ENCODE peak calls at places on chromosomes 7 and 10, in nine cellular contexts. One of them, this sample, is unnamed.

GRCh38 chr7:98913026-98913425 is 34.7 kb downstream of the TRRAP start:
- DNase-seq in upper lobe of right lung: no peak
- DNase-seq in transverse colon: no peak
- DNase-seq in aorta: no peak
- DNase-seq in hepatocyte: no peak
- DNase-seq in colonic mucosa: no peak
- DNase-seq in tibial nerve: no peak
- DNase-seq in Karpas-422: no peak
- DNase-seq in neuronal stem cell: no peak
- DNase-seq in this sample: no peak

GRCh38 chr7:12643001-12643400 is 44.4 kb upstream of the ARL4A start:
- DNase-seq in upper lobe of right lung: no peak
- DNase-seq in transverse colon: no peak
- DNase-seq in aorta: no peak
- DNase-seq in hepatocyte: no peak
- DNase-seq in colonic mucosa: no peak
- DNase-seq in tibial nerve: no peak
- DNase-seq in Karpas-422: no peak
- DNase-seq in neuronal stem cell: no peak
- DNase-seq in this sample: no peak

GRCh38 chr7:99312316-99313203 is 13.1 kb upstream of the ARPC1A start:
- DNase-seq in upper lobe of right lung: no peak
- DNase-seq in transverse colon: peak; percentile 80
- DNase-seq in aorta: peak; percentile 87
- DNase-seq in hepatocyte: peak; percentile 83
- DNase-seq in colonic mucosa: peak; percentile 87
- DNase-seq in tibial nerve: peak; percentile 71
- DNase-seq in Karpas-422: peak; percentile 92
- DNase-seq in neuronal stem cell: peak; percentile 67
- DNase-seq in this sample: peak; percentile 85

GRCh38 chr10:119268871-119269506 is 61.6 kb downstream of the GRK5 start:
- DNase-seq in upper lobe of right lung: peak; percentile 54
- DNase-seq in transverse colon: no peak
- DNase-seq in aorta: peak; percentile 38
- DNase-seq in hepatocyte: no peak
- DNase-seq in colonic mucosa: no peak
- DNase-seq in tibial nerve: no peak
- DNase-seq in Karpas-422: peak; percentile 81
- DNase-seq in neuronal stem cell: no peak
- DNase-seq in this sample: no peak

GRCh38 chr10:95363303-95363912 is 72.6 kb upstream of the PDLIM1 start:
- DNase-seq in upper lobe of right lung: no peak
- DNase-seq in transverse colon: peak; percentile 47
- DNase-seq in aorta: no peak
- DNase-seq in hepatocyte: peak; percentile 74
- DNase-seq in colonic mucosa: peak; percentile 70
- DNase-seq in tibial nerve: no peak
- DNase-seq in Karpas-422: peak; percentile 79
- DNase-seq in neuronal stem cell: peak; percentile 70
- DNase-seq in this sample: peak; percentile 60

GRCh38 chr7:79430391-79430790 is 23.1 kb downstream of the MAGI2 start:
- DNase-seq in upper lobe of right lung: no peak
- DNase-seq in transverse colon: no peak
- DNase-seq in aorta: no peak
- DNase-seq in hepatocyte: no peak
- DNase-seq in colonic mucosa: no peak
- DNase-seq in tibial nerve: no peak
- DNase-seq in Karpas-422: no peak
- DNase-seq in neuronal stem cell: no peak
- DNase-seq in this sample: no peak

GRCh38 chr10:21498416-21498815 is 27.1 kb downstream of the SKIDA1 start:
- DNase-seq in upper lobe of right lung: no peak
- DNase-seq in transverse colon: no peak
- DNase-seq in aorta: no peak
- DNase-seq in hepatocyte: no peak
- DNase-seq in colonic mucosa: no peak
- DNase-seq in tibial nerve: no peak
- DNase-seq in Karpas-422: no peak
- DNase-seq in neuronal stem cell: no peak
- DNase-seq in this sample: no peak

GRCh38 chr7:95916573-95917371 is 144.4 kb downstream of the DYNC1I1 start:
- DNase-seq in upper lobe of right lung: peak; percentile 81
- DNase-seq in transverse colon: peak; percentile 79
- DNase-seq in aorta: peak; percentile 92
- DNase-seq in hepatocyte: peak; percentile 86
- DNase-seq in colonic mucosa: peak; percentile 80
- DNase-seq in tibial nerve: peak; percentile 87
- DNase-seq in Karpas-422: peak; percentile 91
- DNase-seq in neuronal stem cell: peak; percentile 84
- DNase-seq in this sample: peak; percentile 95

GRCh38 chr7:75716992-75717626 is 21.6 kb downstream of the HIP1 start:
- DNase-seq in upper lobe of right lung: no peak
- DNase-seq in transverse colon: no peak
- DNase-seq in aorta: peak; percentile 34
- DNase-seq in hepatocyte: no peak
- DNase-seq in colonic mucosa: no peak
- DNase-seq in tibial nerve: no peak
- DNase-seq in Karpas-422: no peak
- DNase-seq in neuronal stem cell: no peak
- DNase-seq in this sample: no peak

GRCh38 chr7:33091641-33092191 is 17.5 kb downstream of the RP9 start:
- DNase-seq in upper lobe of right lung: no peak
- DNase-seq in transverse colon: no peak
- DNase-seq in aorta: no peak
- DNase-seq in hepatocyte: no peak
- DNase-seq in colonic mucosa: no peak
- DNase-seq in tibial nerve: no peak
- DNase-seq in Karpas-422: no peak
- DNase-seq in neuronal stem cell: no peak
- DNase-seq in this sample: no peak

GRCh38 chr7:21338728-21339164 is 89.1 kb upstream of the SP4 start:
- DNase-seq in upper lobe of right lung: no peak
- DNase-seq in transverse colon: no peak
- DNase-seq in aorta: no peak
- DNase-seq in hepatocyte: no peak
- DNase-seq in colonic mucosa: no peak
- DNase-seq in tibial nerve: no peak
- DNase-seq in Karpas-422: peak; percentile 29
- DNase-seq in neuronal stem cell: no peak
- DNase-seq in this sample: no peak

GRCh38 chr7:28685291-28685659 is 272.9 kb downstream of the TRIL start:
- DNase-seq in upper lobe of right lung: no peak
- DNase-seq in transverse colon: peak; percentile 21
- DNase-seq in aorta: no peak
- DNase-seq in hepatocyte: no peak
- DNase-seq in colonic mucosa: peak; percentile 31
- DNase-seq in tibial nerve: no peak
- DNase-seq in Karpas-422: no peak
- DNase-seq in neuronal stem cell: no peak
- DNase-seq in this sample: no peak
- H3K4me1 ChIP-seq in upper lobe of right lung: peaks cover 27% of the 10 kb centered on the region
- H3K4me1 ChIP-seq in transverse colon: peaks cover 29% of the 10 kb centered on the region
- H3K4me1 ChIP-seq in aorta: no peaks in the 10 kb centered on the region
- H3K4me1 ChIP-seq in hepatocyte: peaks cover 8% of the 10 kb centered on the region
- H3K4me1 ChIP-seq in colonic mucosa: no peaks in the 10 kb centered on the region
- H3K4me1 ChIP-seq in tibial nerve: peaks cover 7% of the 10 kb centered on the region
- H3K4me1 ChIP-seq in Karpas-422: peaks cover 24% of the 10 kb centered on the region
- H3K4me1 ChIP-seq in neuronal stem cell: peaks cover 20% of the 10 kb centered on the region
- H3K4me1 ChIP-seq in this sample: peaks cover 4% of the 10 kb centered on the region

DNA sequence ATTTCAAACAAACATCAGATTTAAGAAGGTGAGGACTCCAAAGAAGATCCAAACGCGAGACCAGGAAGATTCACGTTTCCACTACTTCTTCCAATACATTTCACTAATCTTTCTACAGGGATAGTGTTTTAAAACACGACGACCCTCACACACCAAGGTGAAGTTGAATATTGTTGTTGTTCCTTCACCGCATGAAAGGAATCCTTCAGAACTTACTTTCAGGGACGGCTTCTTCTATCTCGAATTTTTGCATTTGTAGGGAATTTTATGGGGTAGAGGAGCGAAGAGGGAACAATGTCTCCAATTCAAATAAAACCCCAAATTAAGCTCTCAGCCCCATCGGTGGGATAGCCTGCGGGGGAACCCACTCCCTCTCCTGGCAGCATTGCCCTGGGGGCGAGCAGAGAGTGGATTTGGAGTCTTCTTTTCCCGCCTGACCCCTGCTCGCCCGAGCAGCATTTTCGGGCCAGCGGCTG is 1.5 kb upstream of the GATA3 start:
- DNase-seq in upper lobe of right lung: no peak
- DNase-seq in transverse colon: no peak
- DNase-seq in aorta: no peak
- DNase-seq in hepatocyte: no peak
- DNase-seq in colonic mucosa: no peak
- DNase-seq in tibial nerve: no peak
- DNase-seq in Karpas-422: no peak
- DNase-seq in neuronal stem cell: no peak
- DNase-seq in this sample: no peak
- H3K4me1 ChIP-seq in upper lobe of right lung: peaks cover 41% of the 10 kb centered on the region
- H3K4me1 ChIP-seq in transverse colon: peaks cover 73% of the 10 kb centered on the region
- H3K4me1 ChIP-seq in aorta: no peaks in the 10 kb centered on the region
- H3K4me1 ChIP-seq in hepatocyte: peaks cover 36% of the 10 kb centered on the region
- H3K4me1 ChIP-seq in colonic mucosa: peaks cover 23% of the 10 kb centered on the region
- H3K4me1 ChIP-seq in tibial nerve: peaks cover 59% of the 10 kb centered on the region
- H3K4me1 ChIP-seq in Karpas-422: no peaks in the 10 kb centered on the region
- H3K4me1 ChIP-seq in neuronal stem cell: peaks cover 14% of the 10 kb centered on the region
- H3K4me1 ChIP-seq in this sample: peaks cover 25% of the 10 kb centered on the region

GRCh38 chr10:73647211-73647874 is 6.1 kb upstream of the MYOZ1 start:
- DNase-seq in upper lobe of right lung: peak; percentile 79
- DNase-seq in transverse colon: peak; percentile 50
- DNase-seq in aorta: peak; percentile 88
- DNase-seq in hepatocyte: peak; percentile 77
- DNase-seq in colonic mucosa: peak; percentile 56
- DNase-seq in tibial nerve: peak; percentile 36
- DNase-seq in Karpas-422: no peak
- DNase-seq in neuronal stem cell: peak; percentile 81
- DNase-seq in this sample: peak; percentile 55

GRCh38 chr10:73643362-73643761 is 2.1 kb upstream of the MYOZ1 start:
- DNase-seq in upper lobe of right lung: no peak
- DNase-seq in transverse colon: no peak
- DNase-seq in aorta: no peak
- DNase-seq in hepatocyte: no peak
- DNase-seq in colonic mucosa: no peak
- DNase-seq in tibial nerve: no peak
- DNase-seq in Karpas-422: no peak
- DNase-seq in neuronal stem cell: no peak
- DNase-seq in this sample: no peak

GRCh38 chr10:73646598-73647041 is 5.3 kb upstream of the MYOZ1 start:
- DNase-seq in upper lobe of right lung: no peak
- DNase-seq in transverse colon: no peak
- DNase-seq in aorta: no peak
- DNase-seq in hepatocyte: no peak
- DNase-seq in colonic mucosa: no peak
- DNase-seq in tibial nerve: no peak
- DNase-seq in Karpas-422: no peak
- DNase-seq in neuronal stem cell: no peak
- DNase-seq in this sample: no peak

GRCh38 chr10:73644015-73644743 is 2.9 kb upstream of the MYOZ1 start:
- DNase-seq in upper lobe of right lung: no peak
- DNase-seq in transverse colon: peak; percentile 64
- DNase-seq in aorta: no peak
- DNase-seq in hepatocyte: peak; percentile 82
- DNase-seq in colonic mucosa: peak; percentile 59
- DNase-seq in tibial nerve: no peak
- DNase-seq in Karpas-422: peak; percentile 85
- DNase-seq in neuronal stem cell: peak; percentile 69
- DNase-seq in this sample: peak; percentile 72

GRCh38 chr10:73644767-73645166 is 3.5 kb upstream of the MYOZ1 start:
- DNase-seq in upper lobe of right lung: no peak
- DNase-seq in transverse colon: no peak
- DNase-seq in aorta: no peak
- DNase-seq in hepatocyte: no peak
- DNase-seq in colonic mucosa: no peak
- DNase-seq in tibial nerve: no peak
- DNase-seq in Karpas-422: no peak
- DNase-seq in neuronal stem cell: no peak
- DNase-seq in this sample: no peak
- H3K4me1 ChIP-seq in upper lobe of right lung: peaks cover 31% of the 10 kb centered on the region
- H3K4me1 ChIP-seq in transverse colon: peaks cover 32% of the 10 kb centered on the region
- H3K4me1 ChIP-seq in aorta: no peaks in the 10 kb centered on the region
- H3K4me1 ChIP-seq in hepatocyte: peaks cover 10% of the 10 kb centered on the region
- H3K4me1 ChIP-seq in colonic mucosa: peaks cover 4% of the 10 kb centered on the region
- H3K4me1 ChIP-seq in tibial nerve: peaks cover 16% of the 10 kb centered on the region
- H3K4me1 ChIP-seq in Karpas-422: peaks cover 2% of the 10 kb centered on the region
- H3K4me1 ChIP-seq in neuronal stem cell: peaks cover 23% of the 10 kb centered on the region
- H3K4me1 ChIP-seq in this sample: peaks cover 12% of the 10 kb centered on the region

GRCh38 chr7:14836571-14837189 is 65.9 kb downstream of the DGKB start:
- DNase-seq in upper lobe of right lung: no peak
- DNase-seq in transverse colon: no peak
- DNase-seq in aorta: no peak
- DNase-seq in hepatocyte: peak; percentile 34
- DNase-seq in colonic mucosa: no peak
- DNase-seq in tibial nerve: no peak
- DNase-seq in Karpas-422: no peak
- DNase-seq in neuronal stem cell: peak; percentile 15
- DNase-seq in this sample: no peak

GRCh38 chr7:14839307-14839706 is 63.2 kb downstream of the DGKB start:
- DNase-seq in upper lobe of right lung: no peak
- DNase-seq in transverse colon: no peak
- DNase-seq in aorta: no peak
- DNase-seq in hepatocyte: no peak
- DNase-seq in colonic mucosa: no peak
- DNase-seq in tibial nerve: no peak
- DNase-seq in Karpas-422: no peak
- DNase-seq in neuronal stem cell: no peak
- DNase-seq in this sample: no peak

GRCh38 chr7:14835399-14835798 is 67.2 kb downstream of the DGKB start:
- DNase-seq in upper lobe of right lung: no peak
- DNase-seq in transverse colon: no peak
- DNase-seq in aorta: no peak
- DNase-seq in hepatocyte: no peak
- DNase-seq in colonic mucosa: no peak
- DNase-seq in tibial nerve: no peak
- DNase-seq in Karpas-422: no peak
- DNase-seq in neuronal stem cell: no peak
- DNase-seq in this sample: no peak

GRCh38 chr7:14836006-14836405 is 66.5 kb downstream of the DGKB start:
- DNase-seq in upper lobe of right lung: no peak
- DNase-seq in transverse colon: no peak
- DNase-seq in aorta: no peak
- DNase-seq in hepatocyte: no peak
- DNase-seq in colonic mucosa: no peak
- DNase-seq in tibial nerve: no peak
- DNase-seq in Karpas-422: no peak
- DNase-seq in neuronal stem cell: no peak
- DNase-seq in this sample: no peak

DNA sequence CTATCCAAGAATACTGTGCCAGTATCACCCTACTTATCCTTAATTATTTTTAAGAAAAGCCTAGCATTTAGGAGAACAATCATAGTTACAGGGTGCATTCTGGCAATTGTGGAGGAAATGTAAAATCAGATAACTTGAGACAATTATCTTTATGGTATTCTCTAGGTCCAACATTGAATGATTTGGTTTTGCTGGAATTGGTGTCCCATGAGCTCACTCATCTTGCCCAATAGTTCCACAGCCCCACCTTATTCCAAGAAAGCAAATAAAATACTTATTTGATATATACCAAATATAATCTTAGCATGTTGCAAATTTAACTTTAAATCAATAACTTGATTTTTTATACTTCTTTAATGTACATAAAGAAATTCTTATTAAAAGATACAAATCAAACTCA is 65.3 kb downstream of the DGKB start:
- DNase-seq in upper lobe of right lung: no peak
- DNase-seq in transverse colon: no peak
- DNase-seq in aorta: no peak
- DNase-seq in hepatocyte: no peak
- DNase-seq in colonic mucosa: no peak
- DNase-seq in tibial nerve: no peak
- DNase-seq in Karpas-422: no peak
- DNase-seq in neuronal stem cell: no peak
- DNase-seq in this sample: no peak
- H3K4me1 ChIP-seq in upper lobe of right lung: no peaks in the 10 kb centered on the region
- H3K4me1 ChIP-seq in transverse colon: no peaks in the 10 kb centered on the region
- H3K4me1 ChIP-seq in aorta: no peaks in the 10 kb centered on the region
- H3K4me1 ChIP-seq in hepatocyte: peaks cover 5% of the 10 kb centered on the region
- H3K4me1 ChIP-seq in colonic mucosa: no peaks in the 10 kb centered on the region
- H3K4me1 ChIP-seq in tibial nerve: no peaks in the 10 kb centered on the region
- H3K4me1 ChIP-seq in Karpas-422: no peaks in the 10 kb centered on the region
- H3K4me1 ChIP-seq in neuronal stem cell: peaks cover 2% of the 10 kb centered on the region
- H3K4me1 ChIP-seq in this sample: no peaks in the 10 kb centered on the region

This sample was measured in testis.